ENCODE peak calls at places on chromosomes 1 and 21, in five cellular contexts. C, A, K, Y and Z are unnamed samples.

GRCh38 chr1:200909757-200910239 is 15.1 kb downstream of the INAVA start:
- DNase-seq in C (no peak), A (no peak), K (no peak), Y (no peak), Z (no peak)

GRCh38 chr1:12658531-12659453 is 14.9 kb downstream of the AADACL4 start:
- DNase-seq in C (peak), A (peak), K (peak), Y (peak), Z (peak)

GRCh38 chr1:37399205-37399604 is 75.2 kb upstream of the ZC3H12A start:
- DNase-seq in C (no peak), A (no peak), K (no peak), Y (no peak), Z (no peak)

GRCh38 chr1:84037758-84038611 is 39.1 kb upstream of the TTLL7 start:
- DNase-seq in C (no peak), A (no peak), K (no peak), Y (no peak), Z (peak)

GRCh38 chr21:15289246-15289645 is 224.4 kb upstream of the NRIP1 start:
- DNase-seq in C (no peak), A (no peak), K (no peak), Y (no peak), Z (no peak)

GRCh38 chr1:47192458-47193384 is 2.9 kb upstream of the PDZK1IP1 start:
- DNase-seq in C (peak), A (peak), K (peak), Y (peak), Z (peak)

GRCh38 chr1:203692565-203693470 is 66.2 kb downstream of the ATP2B4 start:
- DNase-seq in C (peak), A (peak), K (no peak), Y (peak), Z (peak)

GRCh38 chr21:43884012-43884860 is 19.2 kb downstream of the AGPAT3 start:
- DNase-seq in C (peak), A (peak), K (no peak), Y (no peak), Z (no peak)

GRCh38 chr1:109705411-109705810 is 6.6 kb upstream of the GSTM5 start:
- DNase-seq in C (no peak), A (no peak), K (no peak), Y (no peak), Z (no peak)

GRCh38 chr1:179175011-179175934 is 54.2 kb downstream of the ABL2 start:
- DNase-seq in C (peak), A (peak), K (no peak), Y (peak), Z (peak)

GRCh38 chr1:212238552-212238951 is 46.7 kb upstream of the PPP2R5A start:
- DNase-seq in C (no peak), A (no peak), K (no peak), Y (no peak), Z (no peak)

GRCh38 chr1:232423591-232423990 is 206.3 kb downstream of the SIPA1L2 start:
- DNase-seq in C (peak), A (peak), K (no peak), Y (no peak), Z (no peak)

GRCh38 chr1:155729031-155729898 is 40.4 kb downstream of the DAP3 start:
- DNase-seq in C (peak), A (peak), K (peak), Y (peak), Z (peak)

GRCh38 chr1:185315364-185316108 is 1.5 kb downstream of the IVNS1ABP start:
- DNase-seq in C (no peak), A (no peak), K (no peak), Y (peak), Z (no peak)

GRCh38 chr1:15959847-15960446 is 16.0 kb downstream of the ZBTB17 start:
- DNase-seq in C (no peak), A (no peak), K (peak), Y (no peak), Z (no peak)

GRCh38 chr1:1777510-1777909 is 760 bp downstream of the NADK start:
- DNase-seq in C (no peak), A (peak), K (no peak), Y (peak), Z (peak)

GRCh38 chr1:34408011-34408410 is 231.3 kb downstream of the C1orf94 start:
- DNase-seq in C (no peak), A (no peak), K (no peak), Y (no peak), Z (no peak)

GRCh38 chr1:47727051-47727708 is 270.0 kb downstream of the TRABD2B start:
- DNase-seq in C (no peak), A (no peak), K (no peak), Y (no peak), Z (no peak)

GRCh38 chr1:92980732-92981647 is 19.7 kb upstream of the DIPK1A start:
- DNase-seq in C (no peak), A (no peak), K (no peak), Y (no peak), Z (no peak)

GRCh38 chr1:174642393-174642792 is 194.6 kb downstream of the GPR52 start:
- DNase-seq in C (no peak), A (no peak), K (no peak), Y (no peak), Z (no peak)

GRCh38 chr1:226215239-226215638 is 8.2 kb upstream of the MIXL1 start:
- DNase-seq in C (no peak), A (no peak), K (no peak), Y (no peak), Z (no peak)

GRCh38 chr1:219465247-219466093 is 147.4 kb downstream of the ZC3H11B start:
- DNase-seq in C (peak), A (peak), K (no peak), Y (peak), Z (peak)

GRCh38 chr21:42232176-42232825 is 13.4 kb downstream of the ABCG1 start:
- DNase-seq in C (no peak), A (no peak), K (no peak), Y (no peak), Z (no peak)

GRCh38 chr1:221680085-221680484 is 61.8 kb downstream of the DUSP10 start:
- DNase-seq in C (no peak), A (no peak), K (no peak), Y (no peak), Z (no peak)